ENCODE peak calls at places on chromosomes 7 and 10, in eight cellular contexts. One of them, this sample, is unnamed.

GRCh38 chr7:84159435-84159834 is 35.2 kb downstream of the SEMA3A start:
- DNase-seq in NB4: no peak
- DNase-seq in stomach: no peak
- DNase-seq in H54: no peak
- DNase-seq in body of pancreas: no peak
- DNase-seq in HCT116: no peak
- DNase-seq in A549: no peak
- DNase-seq in adrenal gland: no peak
- DNase-seq in this sample: no peak

GRCh38 chr10:62726638-62727037 is 77.9 kb upstream of the ADO start:
- DNase-seq in stomach: no peak
- DNase-seq in A549: no peak
- DNase-seq in body of pancreas: no peak
- DNase-seq in H54: no peak
- DNase-seq in adrenal gland: no peak
- DNase-seq in HCT116: no peak
- DNase-seq in NB4: no peak
- DNase-seq in this sample: no peak

GRCh38 chr10:17062009-17062408 is 67.6 kb downstream of the CUBN start:
- DNase-seq in A549: peak; percentile 7
- DNase-seq in HCT116: peak; percentile 50
- DNase-seq in NB4: no peak
- DNase-seq in H54: no peak
- DNase-seq in body of pancreas: no peak
- DNase-seq in adrenal gland: no peak
- DNase-seq in stomach: no peak
- DNase-seq in this sample: no peak

GRCh38 chr7:130821864-130822263 is 87.9 kb upstream of the KLF14 start:
- DNase-seq in HCT116: no peak
- DNase-seq in NB4: no peak
- DNase-seq in A549: no peak
- DNase-seq in body of pancreas: no peak
- DNase-seq in adrenal gland: no peak
- DNase-seq in stomach: no peak
- DNase-seq in H54: no peak
- DNase-seq in this sample: no peak

GRCh38 chr10:16988900-16989299 is 140.7 kb downstream of the CUBN start:
- DNase-seq in A549: no peak
- DNase-seq in NB4: no peak
- DNase-seq in adrenal gland: no peak
- DNase-seq in HCT116: no peak
- DNase-seq in H54: no peak
- DNase-seq in body of pancreas: no peak
- DNase-seq in stomach: no peak
- DNase-seq in this sample: no peak

GRCh38 chr7:11604505-11604904 is 227.5 kb downstream of the THSD7A start:
- DNase-seq in stomach: no peak
- DNase-seq in NB4: no peak
- DNase-seq in H54: no peak
- DNase-seq in HCT116: no peak
- DNase-seq in adrenal gland: no peak
- DNase-seq in body of pancreas: no peak
- DNase-seq in A549: no peak
- DNase-seq in this sample: no peak

GRCh38 chr10:29698766-29699490 is 64.2 kb upstream of the SVIL start:
- DNase-seq in NB4: no peak
- DNase-seq in adrenal gland: no peak
- DNase-seq in H54: no peak
- DNase-seq in A549: no peak
- DNase-seq in body of pancreas: no peak
- DNase-seq in stomach: no peak
- DNase-seq in HCT116: no peak
- DNase-seq in this sample: no peak

GRCh38 chr10:5896765-5897340 is 6.8 kb downstream of the FBH1 start:
- DNase-seq in body of pancreas: no peak
- DNase-seq in A549: no peak
- DNase-seq in HCT116: no peak
- DNase-seq in stomach: peak; percentile 5
- DNase-seq in adrenal gland: no peak
- DNase-seq in NB4: no peak
- DNase-seq in H54: no peak
- DNase-seq in this sample: peak; percentile 52

GRCh38 chr10:103814626-103815370 is 40.6 kb downstream of the SH3PXD2A start:
- DNase-seq in body of pancreas: no peak
- DNase-seq in HCT116: no peak
- DNase-seq in H54: no peak
- DNase-seq in adrenal gland: no peak
- DNase-seq in A549: no peak
- DNase-seq in NB4: no peak
- DNase-seq in stomach: no peak
- DNase-seq in this sample: no peak

GRCh38 chr7:40694041-40694809 is 559.4 kb downstream of the SUGCT start:
- DNase-seq in adrenal gland: no peak
- DNase-seq in NB4: no peak
- DNase-seq in HCT116: no peak
- DNase-seq in body of pancreas: no peak
- DNase-seq in stomach: no peak
- DNase-seq in A549: no peak
- DNase-seq in H54: no peak
- DNase-seq in this sample: no peak

GRCh38 chr7:51102828-51103227 is 213.8 kb downstream of the COBL start:
- DNase-seq in A549: no peak
- DNase-seq in body of pancreas: no peak
- DNase-seq in adrenal gland: no peak
- DNase-seq in NB4: no peak
- DNase-seq in stomach: no peak
- DNase-seq in H54: no peak
- DNase-seq in HCT116: no peak
- DNase-seq in this sample: no peak

GRCh38 chr10:79346388-79347225 is 662 bp upstream of the PPIF start:
- DNase-seq in stomach: no peak
- DNase-seq in NB4: no peak
- DNase-seq in body of pancreas: no peak
- DNase-seq in HCT116: peak; percentile 19
- DNase-seq in A549: no peak
- DNase-seq in H54: no peak
- DNase-seq in adrenal gland: no peak
- DNase-seq in this sample: no peak

GRCh38 chr7:84081973-84082522 is 112.5 kb downstream of the SEMA3A start:
- DNase-seq in adrenal gland: no peak
- DNase-seq in A549: no peak
- DNase-seq in NB4: no peak
- DNase-seq in body of pancreas: no peak
- DNase-seq in HCT116: no peak
- DNase-seq in H54: no peak
- DNase-seq in stomach: no peak
- DNase-seq in this sample: no peak

DNA sequence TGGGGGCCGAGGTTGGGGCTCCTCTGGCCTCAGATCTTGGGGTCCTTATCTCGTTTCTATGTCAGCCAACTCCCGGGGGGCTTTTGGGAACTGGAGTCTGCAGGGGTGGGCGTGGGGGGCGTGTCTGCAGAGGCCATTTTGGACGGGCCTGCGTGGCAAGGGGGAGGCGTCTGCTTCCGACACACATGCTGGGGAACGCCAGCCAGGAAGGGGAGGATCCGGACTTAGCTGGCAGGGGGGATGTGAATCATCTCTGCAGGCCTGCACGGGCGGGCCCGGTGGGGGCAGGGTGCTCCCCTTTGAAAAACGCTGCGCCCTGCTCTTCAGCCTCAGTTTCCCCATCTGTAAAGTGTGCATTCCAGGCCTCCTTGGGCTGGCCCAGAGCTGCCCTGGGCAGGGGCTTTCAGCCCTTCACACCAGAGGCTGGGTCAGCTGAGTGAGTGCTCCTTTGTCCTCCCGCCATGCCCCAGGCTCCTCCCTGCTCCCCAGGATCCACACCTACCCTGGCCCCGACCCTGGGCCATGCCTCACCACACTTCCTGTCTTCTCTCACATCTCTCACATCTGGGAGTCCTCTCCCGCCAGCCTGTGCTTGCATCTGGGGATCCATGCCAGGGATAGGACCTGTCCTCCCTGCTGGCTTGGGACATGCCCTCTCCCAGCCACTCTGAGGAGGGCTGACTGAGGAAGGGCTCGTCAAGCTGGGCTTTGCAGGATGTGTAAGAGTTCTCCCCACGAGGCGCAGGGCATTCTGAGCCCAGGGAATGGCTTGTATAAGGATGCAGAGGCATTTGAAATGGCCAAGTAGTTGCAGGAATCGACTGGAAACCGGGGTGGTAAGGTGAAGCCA is 172.6 kb upstream of the TNRC18 start:
- DNase-seq in A549: peak; percentile 84
- DNase-seq in HCT116: peak; percentile 71
- DNase-seq in stomach: peak; percentile 36
- DNase-seq in NB4: peak; percentile 99
- DNase-seq in body of pancreas: peak; percentile 34
- DNase-seq in adrenal gland: peak; percentile 87
- DNase-seq in H54: peak; percentile 99
- DNase-seq in this sample: peak; percentile 66
- TF ChIP-seq POLR2A in A549: peak; percentile 20
- TF ChIP-seq POLR2A in HCT116: no peak
- TF ChIP-seq POLR2A in stomach: no peak
- TF ChIP-seq POLR2A in NB4: no peak
- TF ChIP-seq POLR2A in body of pancreas: no peak
- TF ChIP-seq POLR2A in adrenal gland: no peak
- TF ChIP-seq POLR2A in H54: peak; percentile 52
- TF ChIP-seq POLR2A in this sample: no peak

DNA sequence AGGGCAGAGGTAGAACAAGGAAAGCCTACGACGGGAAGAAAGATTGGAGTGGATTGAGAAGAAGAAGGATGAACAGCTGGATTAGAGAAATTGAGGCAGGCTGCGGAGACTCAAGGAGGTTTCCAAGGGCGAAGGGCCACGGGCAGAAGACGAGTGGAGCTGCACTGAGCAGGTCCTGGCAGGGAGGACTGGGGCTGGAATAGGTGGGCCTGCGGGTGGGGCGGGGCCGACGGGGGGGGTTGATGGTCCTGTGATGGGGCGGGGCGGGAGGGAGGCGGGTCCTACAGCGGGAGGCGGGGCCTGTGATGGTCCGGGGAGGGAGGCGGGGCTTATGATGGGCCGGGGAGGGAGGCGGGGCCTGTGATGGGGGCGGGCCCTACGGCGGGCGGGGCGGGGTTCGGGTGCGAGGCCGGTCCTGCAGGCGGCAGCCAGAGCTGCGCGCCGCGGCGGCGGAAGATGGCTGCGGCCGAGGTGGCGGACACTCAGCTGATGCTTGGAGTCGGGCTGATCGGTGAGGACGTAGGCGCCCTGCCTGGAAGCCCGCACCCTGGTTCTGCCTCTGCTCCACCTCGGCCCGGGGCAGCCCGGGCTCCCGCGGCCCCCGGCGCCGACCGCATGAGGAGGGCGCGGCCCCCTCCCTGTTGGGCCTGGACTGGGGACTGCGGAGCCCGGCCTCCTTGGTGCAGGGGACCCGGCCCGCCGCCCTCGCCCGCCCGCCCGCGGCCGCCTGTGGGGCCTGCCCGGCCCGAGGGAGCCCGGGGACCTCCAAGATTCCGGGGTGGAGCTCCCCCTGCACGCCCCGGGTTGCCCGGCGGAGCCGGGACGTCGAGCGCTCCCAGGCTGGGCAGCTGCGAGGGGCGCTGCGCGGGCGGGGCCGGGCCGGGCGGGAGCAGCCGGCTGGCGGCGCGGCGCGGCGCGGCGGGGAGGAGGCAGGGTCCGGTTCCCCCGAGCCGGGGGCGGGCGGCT is at the start of gene DENND10:
- DNase-seq in stomach: peak; percentile 85
- DNase-seq in body of pancreas: peak; percentile 82
- DNase-seq in A549: peak; percentile 79
- DNase-seq in H54: peak; percentile 91
- DNase-seq in NB4: peak; percentile 88
- DNase-seq in HCT116: peak; percentile 73
- DNase-seq in adrenal gland: peak; percentile 82
- DNase-seq in this sample: peak; percentile 94
- TF ChIP-seq POLR2A in stomach: no peak
- TF ChIP-seq POLR2A in body of pancreas: peak; percentile 84
- TF ChIP-seq POLR2A in A549: peak; percentile 98
- TF ChIP-seq POLR2A in H54: peak; percentile 99
- TF ChIP-seq POLR2A in NB4: peak; percentile 95
- TF ChIP-seq POLR2A in HCT116: peak; percentile 97
- TF ChIP-seq POLR2A in adrenal gland: peak; percentile 81
- TF ChIP-seq POLR2A in this sample: peak; percentile 58

GRCh38 chr10:11197854-11198253 is 180.2 kb downstream of the CELF2 start:
- DNase-seq in stomach: no peak
- DNase-seq in NB4: no peak
- DNase-seq in adrenal gland: no peak
- DNase-seq in H54: no peak
- DNase-seq in A549: no peak
- DNase-seq in HCT116: no peak
- DNase-seq in body of pancreas: no peak
- DNase-seq in this sample: no peak

GRCh38 chr10:11201911-11202310 is 184.2 kb downstream of the CELF2 start:
- DNase-seq in stomach: no peak
- DNase-seq in body of pancreas: no peak
- DNase-seq in NB4: no peak
- DNase-seq in adrenal gland: no peak
- DNase-seq in HCT116: no peak
- DNase-seq in H54: no peak
- DNase-seq in A549: no peak
- DNase-seq in this sample: no peak

GRCh38 chr10:11195017-11195586 is 177.4 kb downstream of the CELF2 start:
- DNase-seq in adrenal gland: no peak
- DNase-seq in NB4: no peak
- DNase-seq in body of pancreas: no peak
- DNase-seq in A549: no peak
- DNase-seq in HCT116: no peak
- DNase-seq in stomach: no peak
- DNase-seq in H54: no peak
- DNase-seq in this sample: no peak

GRCh38 chr10:11192304-11193018 is 174.8 kb downstream of the CELF2 start:
- DNase-seq in NB4: no peak
- DNase-seq in HCT116: no peak
- DNase-seq in adrenal gland: peak; percentile 29
- DNase-seq in A549: no peak
- DNase-seq in H54: no peak
- DNase-seq in body of pancreas: no peak
- DNase-seq in stomach: no peak
- DNase-seq in this sample: no peak

GRCh38 chr10:11197266-11197712 is 179.6 kb downstream of the CELF2 start:
- DNase-seq in stomach: no peak
- DNase-seq in A549: no peak
- DNase-seq in NB4: no peak
- DNase-seq in adrenal gland: no peak
- DNase-seq in HCT116: no peak
- DNase-seq in H54: no peak
- DNase-seq in body of pancreas: peak; percentile 25
- DNase-seq in this sample: no peak
- TF ChIP-seq POLR2A in stomach: no peak
- TF ChIP-seq POLR2A in A549: no peak
- TF ChIP-seq POLR2A in NB4: no peak
- TF ChIP-seq POLR2A in adrenal gland: no peak
- TF ChIP-seq POLR2A in HCT116: no peak
- TF ChIP-seq POLR2A in H54: no peak
- TF ChIP-seq POLR2A in body of pancreas: no peak
- TF ChIP-seq POLR2A in this sample: no peak

DNA sequence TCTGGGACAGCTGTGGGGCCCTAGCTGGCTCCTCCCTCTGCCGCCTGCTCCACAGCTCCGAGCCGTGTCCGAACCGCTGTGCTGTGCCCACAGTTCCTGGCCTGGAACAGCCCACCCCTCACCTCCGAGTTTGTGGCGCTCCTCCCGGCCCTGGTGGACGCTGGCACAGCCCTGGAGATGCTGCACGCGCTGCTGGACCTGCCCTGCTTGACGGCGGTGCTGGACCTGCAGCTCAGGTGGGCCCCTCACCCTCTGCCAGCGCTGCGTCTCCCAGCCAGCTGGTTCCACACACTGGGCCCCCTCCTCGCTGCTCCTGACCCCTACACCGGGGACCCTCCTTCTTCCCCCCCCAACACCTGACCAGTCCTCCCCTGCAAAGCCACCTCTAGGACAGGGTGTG is 12.1 kb downstream of the AP5Z1 start:
- DNase-seq in A549: no peak
- DNase-seq in adrenal gland: no peak
- DNase-seq in HCT116: no peak
- DNase-seq in stomach: no peak
- DNase-seq in H54: no peak
- DNase-seq in body of pancreas: no peak
- DNase-seq in NB4: no peak
- DNase-seq in this sample: no peak
- TF ChIP-seq POLR2A in A549: no peak
- TF ChIP-seq POLR2A in adrenal gland: no peak
- TF ChIP-seq POLR2A in HCT116: no peak
- TF ChIP-seq POLR2A in stomach: no peak
- TF ChIP-seq POLR2A in H54: no peak
- TF ChIP-seq POLR2A in body of pancreas: no peak
- TF ChIP-seq POLR2A in NB4: no peak
- TF ChIP-seq POLR2A in this sample: no peak

This sample was measured in erythroblast.